ENCODE peak calls at places on chromosome 3, in eight cellular contexts. F is AG04450, G is endodermal cell, C is AG09309, W is K562, S is right atrium auricular region, D is astrocyte of the cerebellum, Y is heart left ventricle. M is an unnamed sample.

GRCh38 chr3:173399001-173399400 is 1.5 kb downstream of the NLGN1 start:
- DNase-seq in D (no peak), W (no peak), S (no peak), Y (no peak), F (no peak), C (no peak), G (no peak), M (no peak)

GRCh38 chr3:171972965-171973364 is 66.4 kb upstream of the FNDC3B start:
- DNase-seq in C (no peak), G (no peak), S (peak), D (no peak), Y (no peak), F (no peak), W (no peak), M (no peak)

GRCh38 chr3:188854395-188855149 is 317.2 kb upstream of the TPRG1 start:
- DNase-seq in C (no peak), D (no peak), S (no peak), F (peak), G (no peak), Y (no peak), W (no peak), M (no peak)

GRCh38 chr3:101518421-101518871 is 5.4 kb upstream of the SENP7 start:
- DNase-seq in F (no peak), C (no peak), D (no peak), G (no peak), W (peak), S (no peak), Y (no peak), M (no peak)

GRCh38 chr3:158260392-158260791 is 150.5 kb downstream of the RSRC1 start:
- DNase-seq in F (no peak), D (no peak), G (no peak), C (no peak), S (no peak), W (no peak), Y (no peak), M (no peak)

GRCh38 chr3:127775398-127776109 is 46.8 kb downstream of the MGLL start:
- DNase-seq in Y (peak), F (peak), G (peak), S (peak), D (no peak), W (no peak), C (no peak), M (peak)

GRCh38 chr3:46966811-46967210 is 9.7 kb downstream of the CCDC12 start:
- DNase-seq in F (no peak), S (no peak), Y (no peak), W (no peak), D (no peak), C (no peak), G (no peak), M (no peak)

GRCh38 chr3:30576946-30577345 is 29.5 kb upstream of the TGFBR2 start:
- DNase-seq in D (no peak), S (no peak), W (no peak), Y (no peak), F (no peak), G (no peak), C (no peak), M (no peak)

GRCh38 chr3:183460059-183461052 is 31.9 kb upstream of the MCF2L2 start:
- DNase-seq in G (no peak), S (no peak), F (no peak), D (no peak), W (no peak), Y (no peak), C (no peak), M (no peak)

GRCh38 chr3:170178631-170179030 is 2.9 kb downstream of the PHC3 start:
- DNase-seq in W (no peak), G (no peak), S (no peak), C (no peak), F (no peak), Y (no peak), D (no peak), M (no peak)

GRCh38 chr3:144921710-144922109 is 950.1 kb downstream of the DIPK2A start:
- DNase-seq in D (no peak), F (no peak), W (no peak), C (no peak), S (no peak), Y (no peak), G (no peak), M (no peak)

GRCh38 chr3:121834079-121834730 is 655 bp downstream of the IQCB1 start:
- DNase-seq in G (no peak), Y (no peak), W (peak), S (no peak), F (no peak), C (no peak), D (no peak), M (no peak)

GRCh38 chr3:165339753-165340152 is 143.6 kb upstream of the SLITRK3 start:
- DNase-seq in F (no peak), D (peak), S (no peak), G (no peak), Y (no peak), W (no peak), C (no peak), M (no peak)

GRCh38 chr3:120170223-120170622 is 76.0 kb upstream of the GSK3B start:
- DNase-seq in S (no peak), Y (no peak), F (no peak), D (no peak), C (no peak), W (no peak), G (no peak), M (no peak)

GRCh38 chr3:66499881-66500574 is 794 bp downstream of the LRIG1 start:
- DNase-seq in W (no peak), C (no peak), S (no peak), F (no peak), D (no peak), Y (peak), G (peak), M (no peak)

GRCh38 chr3:9767418-9767817 is 2.3 kb downstream of the CAMK1 start:
- DNase-seq in F (no peak), S (peak), D (no peak), G (no peak), Y (peak), W (no peak), C (no peak), M (no peak)

GRCh38 chr3:9769426-9770275 is at the start of gene CAMK1:
- DNase-seq in Y (peak), G (peak), W (peak), F (no peak), S (peak), D (no peak), C (no peak), M (no peak)

GRCh38 chr3:9769012-9769411 is 735 bp downstream of the CAMK1 start:
- DNase-seq in G (no peak), F (no peak), C (no peak), W (no peak), S (no peak), D (no peak), Y (no peak), M (no peak)

GRCh38 chr3:9770276-9770812 is 597 bp upstream of the CAMK1 start:
- DNase-seq in W (no peak), F (no peak), D (no peak), S (peak), G (no peak), C (no peak), Y (peak), M (no peak)

DNA sequence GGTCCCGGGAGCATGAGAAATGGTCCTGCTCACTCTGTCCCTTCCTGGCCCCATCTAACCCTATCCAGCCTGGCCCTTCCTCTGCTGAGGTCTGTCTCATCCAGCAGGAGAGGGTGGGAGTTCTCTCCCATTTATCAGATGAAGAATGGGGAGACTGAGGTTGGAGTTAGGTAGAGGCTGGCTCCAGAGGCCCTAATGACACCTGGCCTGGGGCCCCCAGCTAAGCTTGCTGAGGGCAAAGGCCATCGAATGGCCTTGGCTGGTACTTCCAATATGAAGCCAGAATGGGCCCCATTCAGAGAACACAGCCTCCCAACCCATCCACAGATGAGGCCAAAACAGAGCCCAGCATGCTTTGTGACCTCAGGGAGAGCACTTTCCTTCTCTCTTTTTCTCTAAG is 1.4 kb downstream of the CAMK1 start:
- DNase-seq in C (no peak), Y (no peak), F (no peak), D (no peak), G (no peak), S (no peak), W (no peak), M (no peak)
- H3K4me3 ChIP-seq in C (no peak), Y (no peak), F (no peak), D (no peak), G (no peak), S (no peak), W (no peak), M (peak)

GRCh38 chr3:908839-909238 is 184.0 kb upstream of the CNTN6 start:
- DNase-seq in Y (no peak), F (no peak), G (peak), S (no peak), W (no peak), D (no peak), C (no peak), M (no peak)
- TF ChIP-seq CTCF in Y (no peak), F (no peak), G (peak), S (no peak), W (no peak), D (peak), C (no peak), M (no peak)

GRCh38 chr3:56200251-56200650 is 268.0 kb downstream of the ERC2 start:
- DNase-seq in C (no peak), W (no peak), G (no peak), D (no peak), S (no peak), Y (no peak), F (no peak), M (no peak)
- H3K4me3 ChIP-seq in C (no peak), W (no peak), G (no peak), D (no peak), S (no peak), Y (no peak), F (no peak), M (no peak)

DNA sequence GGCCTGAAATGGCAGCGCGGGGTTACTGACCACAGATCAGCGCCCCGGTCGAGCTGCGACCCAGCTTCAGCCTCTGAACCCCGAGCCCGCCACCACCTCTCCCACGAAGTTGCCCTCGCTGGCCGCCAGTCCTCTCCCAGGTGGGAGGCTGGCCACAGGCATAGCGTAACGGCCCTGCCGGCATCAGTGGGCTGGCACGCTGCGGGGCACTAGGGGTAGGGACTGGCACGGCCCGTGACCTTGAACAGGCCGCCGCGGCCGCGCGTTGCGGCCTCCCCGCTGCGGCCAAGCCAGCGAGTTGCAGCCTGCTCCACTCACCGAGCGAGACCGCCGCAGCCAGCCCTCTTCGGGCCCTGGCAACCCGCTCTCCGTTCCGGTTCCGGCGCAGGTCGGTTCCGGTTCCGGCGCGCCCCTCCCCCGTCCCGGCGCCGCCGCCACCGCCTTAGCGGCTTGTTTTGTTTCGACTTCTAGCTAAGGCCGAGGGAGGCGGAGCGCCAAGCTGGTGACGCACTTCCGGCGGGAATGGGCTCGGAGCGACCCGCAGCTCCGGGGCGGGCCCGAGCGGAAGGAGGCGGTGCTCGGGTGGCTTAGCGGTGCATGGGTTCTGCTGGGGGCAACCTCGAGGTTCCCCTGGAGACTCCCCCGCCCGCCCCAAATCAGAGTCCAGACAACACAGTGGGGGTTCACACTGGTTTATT is at the start of gene USP19:
- DNase-seq in F (peak), Y (peak), S (peak), D (peak), C (peak), W (peak), G (peak), M (no peak)
- TF ChIP-seq CTCF in F (no peak), Y (no peak), S (peak), D (no peak), C (no peak), W (no peak), G (peak), M (no peak)

GRCh38 chr3:151437906-151438305 is 23.0 kb downstream of the IGSF10 start:
- DNase-seq in Y (no peak), D (no peak), S (no peak), G (no peak), C (no peak), F (no peak), W (no peak), M (no peak)

GRCh38 chr3:151443583-151443982 is 17.3 kb downstream of the IGSF10 start:
- DNase-seq in D (no peak), W (peak), F (no peak), S (no peak), Y (no peak), C (no peak), G (peak), M (no peak)

GRCh38 chr3:151437047-151437446 is 23.8 kb downstream of the IGSF10 start:
- DNase-seq in Y (no peak), G (no peak), D (no peak), F (no peak), S (no peak), C (no peak), W (no peak), M (no peak)

GRCh38 chr3:151439652-151440125 is 21.2 kb downstream of the IGSF10 start:
- DNase-seq in D (peak), Y (no peak), C (peak), W (peak), G (no peak), F (peak), S (no peak), M (no peak)

DNA sequence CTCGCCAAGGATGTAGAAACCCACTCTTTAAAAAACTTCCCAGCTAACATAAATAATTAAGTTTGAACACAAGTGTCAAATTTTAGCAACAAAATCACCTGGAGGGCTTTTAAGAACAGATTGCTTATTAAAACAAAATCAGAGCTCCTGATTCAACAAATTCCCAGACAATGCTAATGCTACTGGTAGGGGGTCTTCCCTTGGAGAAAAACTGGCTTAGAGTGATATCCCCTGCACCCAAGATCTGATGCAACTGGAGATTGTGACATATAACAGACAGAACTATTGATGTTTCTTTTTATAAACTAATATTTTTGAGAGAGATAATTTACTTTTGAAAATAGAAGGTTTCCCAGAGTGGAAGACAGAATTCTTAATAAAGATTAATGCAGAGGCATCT is 19.9 kb downstream of the IGSF10 start:
- DNase-seq in G (no peak), F (no peak), C (no peak), D (no peak), S (no peak), W (no peak), Y (no peak), M (no peak)
- H3K4me3 ChIP-seq in G (no peak), F (no peak), C (no peak), D (no peak), S (no peak), W (no peak), Y (no peak), M (no peak)

DNA sequence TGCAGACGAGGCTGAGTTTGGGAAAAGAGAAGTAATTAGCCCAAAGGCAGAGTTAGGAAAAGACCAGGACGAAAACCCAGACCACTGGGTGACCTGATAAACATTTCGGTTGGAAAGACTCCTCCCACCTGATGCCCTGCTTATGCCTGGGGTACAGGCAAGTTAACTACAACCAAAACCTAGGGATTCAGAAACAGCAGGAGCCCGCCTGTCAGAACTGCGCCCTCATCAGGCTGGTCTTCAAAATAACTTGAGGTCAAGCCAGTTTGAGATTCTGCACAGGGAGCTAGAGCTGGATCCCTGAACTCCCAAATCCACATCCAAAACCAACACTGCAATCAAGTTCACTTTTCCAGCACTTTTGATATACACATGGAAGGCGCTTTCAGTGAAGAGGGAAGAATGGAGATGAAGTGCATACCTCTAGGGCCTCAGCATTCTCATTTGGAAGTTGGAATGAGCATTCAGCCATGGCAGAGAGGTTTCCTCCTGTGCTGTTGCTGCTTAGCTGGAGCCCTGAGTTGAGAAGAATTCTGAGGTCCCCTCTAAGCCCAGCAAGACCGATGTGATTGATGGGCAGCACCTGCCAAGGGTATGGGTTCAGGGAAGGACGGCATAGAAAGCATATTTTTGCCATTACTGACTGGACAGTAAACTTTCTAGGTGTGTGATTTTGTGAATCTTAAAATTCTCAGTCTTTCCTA is 11.6 kb downstream of the TSEN2 start:
- DNase-seq in D (no peak), Y (no peak), G (peak), F (no peak), W (peak), C (no peak), S (no peak), M (no peak)
- TF ChIP-seq CTCF in D (peak), Y (no peak), G (peak), F (no peak), W (peak), C (peak), S (no peak), M (no peak)

DNA sequence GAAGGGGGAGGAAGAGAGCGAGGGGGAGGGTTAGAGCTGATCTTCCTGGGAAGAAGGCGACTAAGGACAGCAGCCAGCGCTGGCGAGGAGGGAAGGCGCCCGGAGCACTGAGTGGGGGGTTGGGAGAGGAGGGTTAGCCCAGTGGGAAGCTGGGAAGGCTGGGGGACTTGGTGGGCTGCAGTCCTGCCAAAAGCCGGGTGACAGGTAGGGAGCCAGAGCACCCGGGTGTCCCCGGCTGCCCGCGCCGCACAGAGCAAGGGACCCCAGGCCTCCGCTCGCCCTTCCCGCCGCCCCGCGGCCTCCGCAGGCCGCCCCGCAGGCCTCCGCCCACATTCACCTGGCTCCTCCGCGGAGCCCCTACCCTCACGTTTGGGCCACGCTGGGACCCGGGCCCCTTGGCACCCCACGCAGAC is 446 bp downstream of the SLC12A8 start:
- DNase-seq in Y (no peak), F (no peak), C (no peak), W (no peak), G (peak), S (no peak), D (no peak), M (no peak)
- H3K4me3 ChIP-seq in Y (peak), F (peak), C (peak), W (no peak), G (peak), S (peak), D (peak), M (peak)

DNA sequence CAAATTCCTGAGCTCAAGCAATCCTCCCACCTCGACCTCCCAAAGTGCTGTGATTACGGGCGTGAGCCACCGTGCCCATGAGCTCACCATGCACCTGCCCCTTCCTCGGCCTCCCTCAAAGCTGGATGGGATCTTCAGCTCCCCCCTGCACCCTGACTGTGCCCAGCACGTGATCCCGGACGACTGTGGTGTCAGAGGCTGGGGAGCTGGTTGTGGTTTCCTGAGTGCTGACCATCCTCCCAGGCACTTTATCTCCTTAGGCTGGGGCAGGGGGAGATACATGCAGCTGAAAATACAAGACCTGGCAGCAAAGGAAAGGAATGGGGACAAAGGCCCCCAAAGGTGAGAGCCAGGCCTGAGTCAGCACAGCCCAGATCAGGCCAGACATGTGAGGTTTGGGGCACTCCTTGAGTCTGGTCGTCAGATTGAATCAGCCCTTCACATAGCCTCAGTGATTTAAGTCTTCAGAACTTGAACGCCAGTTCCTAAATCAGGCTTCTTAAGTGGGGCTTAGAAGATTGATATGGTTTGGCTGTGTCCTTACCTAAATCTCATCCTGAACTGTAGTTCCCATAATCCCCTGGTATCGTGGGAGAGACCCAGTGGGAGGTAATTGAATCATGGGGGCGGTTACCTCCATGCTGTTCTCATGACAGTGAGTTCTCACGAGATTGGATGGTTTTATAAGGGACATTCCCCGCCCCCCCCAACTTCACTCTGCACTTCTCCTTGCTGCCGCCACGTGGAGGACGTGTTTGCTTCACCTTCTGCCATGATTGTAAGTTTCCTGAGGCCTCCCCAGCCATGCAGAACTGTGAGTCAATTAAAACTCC is 35.8 kb downstream of the PRKCD start:
- DNase-seq in W (peak), C (no peak), G (peak), S (no peak), D (peak), Y (no peak), F (no peak), M (no peak)
- TF ChIP-seq CTCF in W (peak), C (no peak), G (peak), S (no peak), D (no peak), Y (no peak), F (no peak), M (peak)

GRCh38 chr3:10816019-10816862 is at the start of gene SLC6A11:
- DNase-seq in Y (no peak), D (no peak), G (peak), F (no peak), C (no peak), W (no peak), S (peak), M (no peak)
- H3K4me3 ChIP-seq in Y (peak), D (no peak), G (peak), F (no peak), C (no peak), W (no peak), S (no peak), M (no peak)

M was measured in AG04449.